ENCODE peak calls at places on chromosomes 5 and 9, in seven cellular contexts. One of them, this sample, is unnamed.

GRCh38 chr5:60185230-60186104 is 291.9 kb upstream of the PDE4D start:
- DNase-seq in RWPE1: no peak
- DNase-seq in tibial nerve: no peak
- DNase-seq in AG10803: no peak
- DNase-seq in IMR-90: no peak
- DNase-seq in stomach: no peak
- DNase-seq in uterus: no peak
- DNase-seq in this sample: no peak

GRCh38 chr9:110255064-110255416 is 1.3 kb downstream of the TXN start:
- DNase-seq in RWPE1: no peak
- DNase-seq in tibial nerve: no peak
- DNase-seq in AG10803: no peak
- DNase-seq in IMR-90: no peak
- DNase-seq in stomach: no peak
- DNase-seq in uterus: no peak
- DNase-seq in this sample: no peak

GRCh38 chr5:62017092-62017491 is 288.9 kb upstream of the KIF2A start:
- DNase-seq in RWPE1: no peak
- DNase-seq in tibial nerve: peak; percentile 35
- DNase-seq in AG10803: peak; percentile 43
- DNase-seq in IMR-90: no peak
- DNase-seq in stomach: no peak
- DNase-seq in uterus: no peak
- DNase-seq in this sample: no peak

GRCh38 chr9:135971892-135972291 is 10.7 kb upstream of the UBAC1 start:
- DNase-seq in RWPE1: peak; percentile 94
- DNase-seq in tibial nerve: no peak
- DNase-seq in AG10803: no peak
- DNase-seq in IMR-90: no peak
- DNase-seq in stomach: peak; percentile 81
- DNase-seq in uterus: no peak
- DNase-seq in this sample: peak; percentile 47

GRCh38 chr9:133305731-133306130 is 30.3 kb downstream of the SURF6 start:
- DNase-seq in RWPE1: no peak
- DNase-seq in tibial nerve: no peak
- DNase-seq in AG10803: no peak
- DNase-seq in IMR-90: no peak
- DNase-seq in stomach: no peak
- DNase-seq in uterus: no peak
- DNase-seq in this sample: no peak

GRCh38 chr9:88996046-88997005 is 5.1 kb downstream of the S1PR3 start:
- DNase-seq in RWPE1: no peak
- DNase-seq in tibial nerve: no peak
- DNase-seq in AG10803: no peak
- DNase-seq in IMR-90: no peak
- DNase-seq in stomach: no peak
- DNase-seq in uterus: no peak
- DNase-seq in this sample: no peak

GRCh38 chr5:117568622-117569021 is 994.0 kb upstream of the SEMA6A start:
- DNase-seq in RWPE1: no peak
- DNase-seq in tibial nerve: no peak
- DNase-seq in AG10803: no peak
- DNase-seq in IMR-90: no peak
- DNase-seq in stomach: no peak
- DNase-seq in uterus: no peak
- DNase-seq in this sample: no peak

GRCh38 chr9:135213566-135213965 is 126.1 kb downstream of the OLFM1 start:
- DNase-seq in RWPE1: no peak
- DNase-seq in tibial nerve: no peak
- DNase-seq in AG10803: no peak
- DNase-seq in IMR-90: no peak
- DNase-seq in stomach: no peak
- DNase-seq in uterus: no peak
- DNase-seq in this sample: no peak

GRCh38 chr9:94860678-94861588 is 134.4 kb downstream of the AOPEP start:
- DNase-seq in RWPE1: no peak
- DNase-seq in tibial nerve: no peak
- DNase-seq in AG10803: peak; percentile 97
- DNase-seq in IMR-90: peak; percentile 89
- DNase-seq in stomach: peak; percentile 34
- DNase-seq in uterus: no peak
- DNase-seq in this sample: peak; percentile 81

GRCh38 chr5:135456238-135457099 is 4.3 kb upstream of the TIFAB start:
- DNase-seq in RWPE1: peak; percentile 93
- DNase-seq in tibial nerve: peak; percentile 48
- DNase-seq in AG10803: peak; percentile 80
- DNase-seq in IMR-90: peak; percentile 88
- DNase-seq in stomach: peak; percentile 49
- DNase-seq in uterus: no peak
- DNase-seq in this sample: peak; percentile 43

GRCh38 chr9:135448570-135449180 is 30.9 kb upstream of the PPP1R26 start:
- DNase-seq in RWPE1: no peak
- DNase-seq in tibial nerve: no peak
- DNase-seq in AG10803: peak; percentile 12
- DNase-seq in IMR-90: peak; percentile 8
- DNase-seq in stomach: no peak
- DNase-seq in uterus: no peak
- DNase-seq in this sample: peak; percentile 39

GRCh38 chr5:78641060-78641474 is 7.5 kb downstream of the LHFPL2 start:
- DNase-seq in RWPE1: no peak
- DNase-seq in tibial nerve: no peak
- DNase-seq in AG10803: no peak
- DNase-seq in IMR-90: no peak
- DNase-seq in stomach: no peak
- DNase-seq in uterus: no peak
- DNase-seq in this sample: no peak

GRCh38 chr9:95511952-95512750 is 4.6 kb downstream of the PTCH1 start:
- DNase-seq in RWPE1: no peak
- DNase-seq in tibial nerve: no peak
- DNase-seq in AG10803: peak; percentile 40
- DNase-seq in IMR-90: no peak
- DNase-seq in stomach: no peak
- DNase-seq in uterus: no peak
- DNase-seq in this sample: no peak

GRCh38 chr9:138020120-138020794 is 142.7 kb downstream of the CACNA1B start:
- DNase-seq in RWPE1: no peak
- DNase-seq in tibial nerve: no peak
- DNase-seq in AG10803: no peak
- DNase-seq in IMR-90: no peak
- DNase-seq in stomach: peak; percentile 25
- DNase-seq in uterus: no peak
- DNase-seq in this sample: no peak

GRCh38 chr5:91170266-91170665 is 212.9 kb downstream of the ARRDC3 start:
- DNase-seq in RWPE1: no peak
- DNase-seq in tibial nerve: no peak
- DNase-seq in AG10803: peak; percentile 84
- DNase-seq in IMR-90: peak; percentile 85
- DNase-seq in stomach: no peak
- DNase-seq in uterus: no peak
- DNase-seq in this sample: peak; percentile 43

GRCh38 chr9:25226901-25227686 is 451.1 kb downstream of the TUSC1 start:
- DNase-seq in RWPE1: no peak
- DNase-seq in tibial nerve: no peak
- DNase-seq in AG10803: no peak
- DNase-seq in IMR-90: no peak
- DNase-seq in stomach: no peak
- DNase-seq in uterus: no peak
- DNase-seq in this sample: no peak

GRCh38 chr5:74182603-74183002 is 457.9 kb downstream of the ENC1 start:
- DNase-seq in RWPE1: no peak
- DNase-seq in tibial nerve: no peak
- DNase-seq in AG10803: no peak
- DNase-seq in IMR-90: no peak
- DNase-seq in stomach: no peak
- DNase-seq in uterus: no peak
- DNase-seq in this sample: no peak

GRCh38 chr5:28301676-28302075 is 1263.3 kb upstream of the CDH9 start:
- DNase-seq in RWPE1: peak; percentile 46
- DNase-seq in tibial nerve: no peak
- DNase-seq in AG10803: no peak
- DNase-seq in IMR-90: peak; percentile 0
- DNase-seq in stomach: no peak
- DNase-seq in uterus: no peak
- DNase-seq in this sample: peak; percentile 81

GRCh38 chr5:17359451-17359965 is 138.5 kb upstream of the TAF11L2 start:
- DNase-seq in RWPE1: no peak
- DNase-seq in tibial nerve: no peak
- DNase-seq in AG10803: peak; percentile 95
- DNase-seq in IMR-90: peak; percentile 33
- DNase-seq in stomach: no peak
- DNase-seq in uterus: no peak
- DNase-seq in this sample: no peak

DNA sequence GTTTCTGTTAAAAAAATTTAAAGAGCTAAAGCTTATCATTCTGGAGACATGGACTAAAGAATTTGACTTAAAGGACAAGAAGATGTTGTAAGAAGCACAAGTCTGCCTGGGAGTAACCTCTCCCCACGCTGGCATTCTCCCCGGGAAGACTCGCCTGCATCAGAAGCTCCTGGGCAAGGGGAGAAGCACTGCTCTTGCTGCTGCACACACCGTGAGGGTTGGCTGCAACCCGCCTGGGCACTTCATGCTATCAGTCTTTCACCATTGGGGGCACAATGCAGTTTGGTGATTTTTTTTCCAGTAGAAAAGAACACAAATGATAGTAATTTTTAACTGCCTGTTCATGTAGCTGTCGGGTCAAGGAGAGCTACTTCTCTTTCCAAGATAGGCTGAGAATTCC is 192.5 kb upstream of the PANK3 start:
- DNase-seq in RWPE1: no peak
- DNase-seq in tibial nerve: no peak
- DNase-seq in AG10803: no peak
- DNase-seq in IMR-90: no peak
- DNase-seq in stomach: no peak
- DNase-seq in uterus: no peak
- DNase-seq in this sample: no peak
- TF ChIP-seq CTCF in RWPE1: no peak
- TF ChIP-seq CTCF in tibial nerve: no peak
- TF ChIP-seq CTCF in AG10803: no peak
- TF ChIP-seq CTCF in IMR-90: no peak
- TF ChIP-seq CTCF in stomach: no peak
- TF ChIP-seq CTCF in uterus: no peak
- TF ChIP-seq CTCF in this sample: no peak

GRCh38 chr5:171579162-171579561 is 159.7 kb downstream of the FGF18 start:
- DNase-seq in RWPE1: no peak
- DNase-seq in tibial nerve: peak; percentile 66
- DNase-seq in AG10803: no peak
- DNase-seq in IMR-90: no peak
- DNase-seq in stomach: no peak
- DNase-seq in uterus: peak; percentile 81
- DNase-seq in this sample: no peak

GRCh38 chr5:171580506-171581265 is 161.2 kb downstream of the FGF18 start:
- DNase-seq in RWPE1: no peak
- DNase-seq in tibial nerve: no peak
- DNase-seq in AG10803: peak; percentile 49
- DNase-seq in IMR-90: peak; percentile 52
- DNase-seq in stomach: no peak
- DNase-seq in uterus: no peak
- DNase-seq in this sample: no peak

GRCh38 chr5:171581756-171582155 is 162.3 kb downstream of the FGF18 start:
- DNase-seq in RWPE1: no peak
- DNase-seq in tibial nerve: no peak
- DNase-seq in AG10803: no peak
- DNase-seq in IMR-90: no peak
- DNase-seq in stomach: no peak
- DNase-seq in uterus: no peak
- DNase-seq in this sample: no peak

GRCh38 chr5:171577940-171578856 is 158.8 kb downstream of the FGF18 start:
- DNase-seq in RWPE1: no peak
- DNase-seq in tibial nerve: peak; percentile 57
- DNase-seq in AG10803: no peak
- DNase-seq in IMR-90: no peak
- DNase-seq in stomach: no peak
- DNase-seq in uterus: peak; percentile 76
- DNase-seq in this sample: no peak

GRCh38 chr5:171579849-171580505 is 160.5 kb downstream of the FGF18 start:
- DNase-seq in RWPE1: no peak
- DNase-seq in tibial nerve: no peak
- DNase-seq in AG10803: no peak
- DNase-seq in IMR-90: no peak
- DNase-seq in stomach: no peak
- DNase-seq in uterus: peak; percentile 65
- DNase-seq in this sample: no peak
- TF ChIP-seq CTCF in RWPE1: no peak
- TF ChIP-seq CTCF in tibial nerve: no peak
- TF ChIP-seq CTCF in AG10803: no peak
- TF ChIP-seq CTCF in IMR-90: no peak
- TF ChIP-seq CTCF in stomach: no peak
- TF ChIP-seq CTCF in uterus: no peak
- TF ChIP-seq CTCF in this sample: no peak

GRCh38 chr9:108103294-108103693 is 613.7 kb upstream of the KLF4 start:
- DNase-seq in RWPE1: no peak
- DNase-seq in tibial nerve: no peak
- DNase-seq in AG10803: peak; percentile 48
- DNase-seq in IMR-90: peak; percentile 63
- DNase-seq in stomach: no peak
- DNase-seq in uterus: no peak
- DNase-seq in this sample: no peak

GRCh38 chr9:108099854-108100253 is 610.3 kb upstream of the KLF4 start:
- DNase-seq in RWPE1: no peak
- DNase-seq in tibial nerve: no peak
- DNase-seq in AG10803: no peak
- DNase-seq in IMR-90: no peak
- DNase-seq in stomach: no peak
- DNase-seq in uterus: no peak
- DNase-seq in this sample: peak; percentile 64

GRCh38 chr9:108104991-108105390 is 615.4 kb upstream of the KLF4 start:
- DNase-seq in RWPE1: no peak
- DNase-seq in tibial nerve: no peak
- DNase-seq in AG10803: no peak
- DNase-seq in IMR-90: no peak
- DNase-seq in stomach: no peak
- DNase-seq in uterus: no peak
- DNase-seq in this sample: no peak

GRCh38 chr9:108100571-108100970 is 611.0 kb upstream of the KLF4 start:
- DNase-seq in RWPE1: no peak
- DNase-seq in tibial nerve: no peak
- DNase-seq in AG10803: no peak
- DNase-seq in IMR-90: no peak
- DNase-seq in stomach: no peak
- DNase-seq in uterus: no peak
- DNase-seq in this sample: no peak

DNA sequence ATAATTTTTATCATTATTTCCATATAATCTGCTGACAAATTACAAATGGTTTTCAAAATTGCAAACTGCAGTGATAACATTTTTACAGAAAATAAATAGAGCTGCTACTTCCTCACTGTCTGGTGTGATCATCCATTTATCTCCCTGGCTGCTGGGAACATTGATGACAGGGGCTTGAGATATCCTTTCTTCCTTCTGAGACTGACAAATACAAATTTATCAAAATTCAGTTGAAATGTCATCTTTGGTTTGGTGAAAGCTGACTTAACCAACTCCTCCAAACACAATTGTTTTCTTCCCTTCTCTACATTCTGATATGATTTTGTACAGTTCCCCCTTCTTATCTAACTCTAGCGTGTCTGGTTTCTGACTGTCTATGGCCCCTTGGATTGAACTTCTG is 611.8 kb upstream of the KLF4 start:
- DNase-seq in RWPE1: no peak
- DNase-seq in tibial nerve: no peak
- DNase-seq in AG10803: no peak
- DNase-seq in IMR-90: no peak
- DNase-seq in stomach: no peak
- DNase-seq in uterus: no peak
- DNase-seq in this sample: no peak
- TF ChIP-seq CTCF in RWPE1: no peak
- TF ChIP-seq CTCF in tibial nerve: no peak
- TF ChIP-seq CTCF in AG10803: no peak
- TF ChIP-seq CTCF in IMR-90: no peak
- TF ChIP-seq CTCF in stomach: no peak
- TF ChIP-seq CTCF in uterus: no peak
- TF ChIP-seq CTCF in this sample: no peak

GRCh38 chr9:35732185-35733108 is at the start of the genes CREB3 and TLN1:
- DNase-seq in RWPE1: peak; percentile 100
- DNase-seq in tibial nerve: peak; percentile 94
- DNase-seq in AG10803: peak; percentile 99
- DNase-seq in IMR-90: peak; percentile 99
- DNase-seq in stomach: peak; percentile 98
- DNase-seq in uterus: peak; percentile 99
- DNase-seq in this sample: peak; percentile 96
- TF ChIP-seq CTCF in RWPE1: peak; percentile 70
- TF ChIP-seq CTCF in tibial nerve: no peak
- TF ChIP-seq CTCF in AG10803: no peak
- TF ChIP-seq CTCF in IMR-90: peak; percentile 19
- TF ChIP-seq CTCF in stomach: no peak
- TF ChIP-seq CTCF in uterus: no peak
- TF ChIP-seq CTCF in this sample: no peak